ENCODE peak calls at places on chromosomes 5 and 9, in nine cellular contexts. V is prostate gland, P is stomach, Q is right lobe of liver, J is gastrocnemius medialis, U is A549, Z is IMR-90, H is heart left ventricle, R is uterus. A is an unnamed sample.

GRCh38 chr9:117411547-117411946 is 3.3 kb downstream of the ASTN2 start:
- DNase-seq in J (no peak), Z (peak), V (peak), H (no peak), U (peak), Q (no peak), P (peak), R (no peak), A (peak)

GRCh38 chr5:110398951-110399350 is 327.5 kb downstream of the TMEM232 start:
- DNase-seq in R (no peak), Q (no peak), H (no peak), U (no peak), P (no peak), J (no peak), V (no peak), Z (no peak), A (no peak)

GRCh38 chr5:2015961-2016360 is 133.2 kb upstream of the IRX4 start:
- DNase-seq in R (no peak), Z (no peak), P (no peak), U (no peak), H (no peak), V (no peak), Q (no peak), J (no peak), A (peak)

GRCh38 chr9:114855488-114855887 is 49.6 kb upstream of the TNFSF15 start:
- DNase-seq in J (no peak), Z (peak), H (no peak), V (no peak), Q (no peak), R (no peak), U (no peak), P (no peak), A (no peak)

GRCh38 chr9:83267741-83268140 is 204.8 kb upstream of the RASEF start:
- DNase-seq in J (no peak), V (no peak), R (no peak), P (no peak), Q (no peak), H (no peak), Z (no peak), U (no peak), A (no peak)

GRCh38 chr9:94156549-94157407 is 72.5 kb downstream of the PTPDC1 start:
- DNase-seq in P (peak), R (peak), H (peak), Z (peak), J (peak), Q (no peak), U (peak), V (peak), A (peak)

GRCh38 chr5:64576241-64576640 is 70.4 kb downstream of the RGS7BP start:
- DNase-seq in R (no peak), J (no peak), H (no peak), Z (no peak), Q (no peak), P (no peak), V (no peak), U (no peak), A (no peak)

GRCh38 chr9:137235424-137236237 is 4.9 kb downstream of the SLC34A3 start:
- DNase-seq in J (no peak), Q (no peak), P (no peak), R (no peak), V (no peak), U (no peak), H (no peak), Z (no peak), A (no peak)

GRCh38 chr9:123225995-123226394 is 42.4 kb downstream of the STRBP start:
- DNase-seq in R (no peak), J (no peak), U (no peak), P (no peak), H (no peak), Z (peak), Q (no peak), V (no peak), A (no peak)

GRCh38 chr5:34587355-34588241 is 68.5 kb upstream of the RAI14 start:
- DNase-seq in V (no peak), P (no peak), R (no peak), Q (no peak), U (peak), H (no peak), Z (peak), J (no peak), A (no peak)

GRCh38 chr5:112159435-112159834 is 259.6 kb downstream of the EPB41L4A start:
- DNase-seq in Z (peak), V (no peak), P (no peak), H (peak), J (peak), U (no peak), R (peak), Q (no peak), A (no peak)

GRCh38 chr9:114000671-114001409 is 77.3 kb downstream of the AMBP start:
- DNase-seq in Q (no peak), H (no peak), R (peak), Z (peak), V (no peak), P (peak), J (no peak), U (no peak), A (peak)

GRCh38 chr5:57383093-57383861 is 99.3 kb downstream of the ACTBL2 start:
- DNase-seq in H (peak), U (peak), V (no peak), J (no peak), Q (no peak), Z (peak), R (no peak), P (no peak), A (no peak)

GRCh38 chr5:59152701-59153245 is 569.9 kb downstream of the RAB3C start:
- DNase-seq in Q (no peak), J (no peak), V (no peak), P (no peak), H (no peak), U (no peak), Z (no peak), R (no peak), A (no peak)

GRCh38 chr9:89872913-89873707 is 268.3 kb downstream of the GADD45G start:
- DNase-seq in Q (peak), H (peak), R (peak), V (no peak), J (peak), Z (no peak), U (no peak), P (peak), A (no peak)

GRCh38 chr5:6804766-6805165 is 91.5 kb downstream of the TENT4A start:
- DNase-seq in H (no peak), J (no peak), V (no peak), P (no peak), U (no peak), R (no peak), Q (no peak), Z (peak), A (no peak)

GRCh38 chr5:8756498-8757084 is 789.3 kb downstream of the SEMA5A start:
- DNase-seq in Z (peak), Q (no peak), H (no peak), P (no peak), V (peak), U (no peak), R (no peak), J (no peak), A (no peak)

GRCh38 chr9:88663766-88664419 is 128.9 kb downstream of the NXNL2 start:
- DNase-seq in H (no peak), V (no peak), J (no peak), Q (no peak), Z (peak), R (no peak), P (no peak), U (no peak), A (no peak)

GRCh38 chr5:64690417-64691151 is at the start of gene SHISAL2B:
- DNase-seq in U (peak), R (no peak), Z (no peak), J (no peak), P (no peak), V (no peak), Q (peak), H (no peak), A (no peak)

GRCh38 chr5:24391816-24392215 is 253.0 kb downstream of the CDH10 start:
- DNase-seq in R (no peak), Q (no peak), P (no peak), Z (no peak), J (no peak), U (no peak), H (no peak), V (no peak), A (no peak)

GRCh38 chr5:155773680-155774079 is 553.3 kb upstream of the SGCD start:
- DNase-seq in H (no peak), R (no peak), Z (no peak), P (no peak), V (no peak), Q (no peak), U (no peak), J (no peak), A (no peak)

GRCh38 chr5:149397530-149397929 is 18.4 kb upstream of the IL17B start:
- DNase-seq in Z (peak), V (no peak), P (no peak), R (peak), H (peak), Q (no peak), J (no peak), U (no peak), A (no peak)

GRCh38 chr9:117092582-117092981 is 322.3 kb downstream of the ASTN2 start:
- DNase-seq in H (no peak), V (no peak), P (no peak), Q (no peak), U (peak), R (no peak), Z (peak), J (no peak), A (no peak)

GRCh38 chr5:159928122-159928960 is 12.1 kb downstream of the ADRA1B start:
- DNase-seq in U (peak), J (no peak), Q (no peak), Z (peak), R (no peak), H (peak), P (no peak), V (no peak), A (no peak)

GRCh38 chr5:169904568-169904967 is 75.7 kb downstream of the INSYN2B start:
- DNase-seq in V (no peak), R (no peak), H (no peak), Q (no peak), J (no peak), Z (no peak), P (no peak), U (no peak), A (no peak)

GRCh38 chr5:123035320-123035949 is 1.1 kb downstream of the PPIC start:
- DNase-seq in J (peak), P (peak), V (peak), U (peak), Q (peak), H (peak), R (peak), Z (peak), A (no peak)

GRCh38 chr5:14187157-14187556 is 44.0 kb downstream of the TRIO start:
- DNase-seq in H (no peak), V (no peak), U (no peak), Q (no peak), J (no peak), R (no peak), Z (no peak), P (no peak), A (no peak)

GRCh38 chr5:14186132-14186830 is 43.1 kb downstream of the TRIO start:
- DNase-seq in H (no peak), V (no peak), P (no peak), Q (no peak), U (no peak), Z (peak), J (no peak), R (no peak), A (no peak)

GRCh38 chr5:14184725-14185124 is 41.6 kb downstream of the TRIO start:
- DNase-seq in R (peak), H (no peak), P (no peak), Z (peak), J (no peak), U (no peak), Q (no peak), V (no peak), A (no peak)

GRCh38 chr5:14184082-14184481 is 40.9 kb downstream of the TRIO start:
- DNase-seq in Z (no peak), Q (no peak), P (no peak), H (no peak), R (no peak), V (no peak), U (no peak), J (no peak), A (no peak)

DNA sequence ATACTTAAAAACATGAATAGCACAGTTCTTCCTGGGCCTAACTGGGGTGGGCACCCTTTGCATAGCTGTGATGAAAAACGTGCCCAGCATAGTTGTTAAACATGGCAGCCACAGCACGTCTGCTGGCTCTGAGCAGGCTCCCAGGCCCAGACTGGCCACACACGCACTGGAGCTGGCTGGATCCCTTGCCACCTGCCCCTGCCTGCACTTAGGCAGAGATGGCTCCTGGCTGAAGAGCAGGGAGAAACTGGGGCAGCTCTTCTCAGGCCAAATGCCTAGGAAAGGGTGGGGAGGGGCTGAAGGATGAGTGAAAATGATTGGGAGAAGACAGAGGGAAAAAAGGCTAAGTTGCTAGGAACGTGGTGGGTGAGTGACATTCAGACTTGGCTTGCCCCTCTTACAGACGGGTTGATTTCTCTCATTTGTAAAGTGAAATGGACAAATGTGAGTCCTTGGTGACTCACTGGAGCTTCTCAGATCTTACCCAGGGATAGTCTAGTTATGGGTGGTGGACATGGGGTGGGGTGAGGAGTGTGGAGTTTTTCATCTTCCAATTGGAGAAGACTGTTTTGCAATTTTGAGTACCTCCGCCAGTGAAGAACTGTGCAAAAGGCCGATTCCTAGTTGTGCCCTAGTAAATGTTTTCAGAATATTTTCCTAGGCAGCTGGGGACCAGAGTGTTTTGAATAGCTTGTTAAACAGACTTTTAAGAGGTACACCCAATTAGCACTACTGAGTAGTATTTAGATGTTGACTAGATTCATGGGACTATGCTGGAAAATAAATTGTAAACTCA is 42.4 kb downstream of the TRIO start:
- DNase-seq in U (peak), R (no peak), H (no peak), Q (no peak), P (no peak), V (no peak), Z (peak), J (peak), A (no peak)
- TF ChIP-seq POLR2A in U (no peak), R (no peak), H (no peak), Q (no peak), P (no peak), V (no peak), Z (peak), J (no peak), A (no peak)

GRCh38 chr9:4339357-4339756 is 39.5 kb upstream of the GLIS3 start:
- DNase-seq in R (peak), J (peak), Z (peak), Q (peak), P (peak), V (peak), U (peak), H (peak), A (peak)
- TF ChIP-seq CTCF in R (peak), J (peak), Z (peak), Q (peak), P (peak), V (peak), U (peak), H (peak), A (peak)

DNA sequence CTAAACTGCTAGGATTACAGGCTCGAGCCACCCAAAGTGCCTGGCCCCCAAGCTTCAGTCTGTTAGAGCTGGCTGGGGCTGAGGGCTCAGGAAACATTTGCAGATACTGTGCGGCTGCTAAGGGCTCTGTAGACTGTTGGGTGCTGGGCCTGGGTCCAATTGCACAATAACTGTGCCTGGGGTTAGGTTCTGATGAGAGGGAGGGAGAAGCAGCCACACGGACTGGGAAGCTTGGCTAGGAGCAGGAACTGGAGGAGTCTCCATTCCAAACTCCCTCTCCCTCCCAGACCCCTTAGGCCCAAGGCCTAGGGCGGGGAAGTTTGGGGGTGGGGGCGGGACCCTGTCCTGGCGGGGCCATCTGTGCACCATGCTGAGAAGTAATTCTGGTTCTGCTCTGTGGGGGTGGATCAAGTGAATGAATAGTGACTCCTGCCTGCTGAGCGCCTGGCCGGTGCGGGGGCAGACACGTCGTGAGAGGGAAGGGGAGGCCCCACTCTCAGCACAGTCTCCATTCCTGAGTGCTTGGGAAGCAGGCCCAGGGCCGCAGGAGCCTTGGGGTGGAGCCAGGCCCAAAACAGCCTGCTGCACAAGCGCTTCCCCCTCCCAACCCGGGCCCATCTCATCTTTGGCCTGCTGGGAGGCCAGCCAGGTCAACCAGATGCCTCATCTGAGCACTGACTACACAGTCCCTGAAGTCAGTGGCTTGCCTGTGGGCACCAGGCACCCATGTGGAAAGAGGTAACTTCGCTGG is 1.5 kb downstream of the ASS1 start:
- DNase-seq in V (peak), J (peak), H (peak), P (peak), Q (peak), R (peak), U (no peak), Z (peak), A (peak)
- H3K4me3 ChIP-seq in V (no peak), J (peak), H (peak), P (peak), Q (peak), R (peak), U (no peak), Z (no peak), A (no peak)

DNA sequence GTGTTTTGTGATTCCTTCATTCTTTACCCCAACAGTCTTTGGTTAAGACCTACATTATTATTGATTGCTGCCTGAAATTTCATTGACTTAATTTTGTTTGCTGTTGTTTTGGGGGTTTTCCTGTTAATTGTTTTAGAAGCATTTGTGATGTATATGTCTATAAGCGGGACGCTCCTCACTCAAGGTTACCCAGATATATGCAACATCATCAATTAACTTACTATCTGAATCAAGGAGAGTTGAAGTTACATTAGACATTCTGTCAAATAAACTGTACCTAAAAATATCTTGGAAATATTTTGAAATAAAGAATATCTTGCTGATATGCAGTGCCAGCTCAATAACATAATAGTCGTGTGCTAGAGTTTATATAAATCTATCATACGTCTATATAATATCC is 125.9 kb upstream of the CDH18 start:
- DNase-seq in U (no peak), H (no peak), Q (no peak), J (no peak), R (no peak), P (no peak), Z (no peak), V (no peak), A (no peak)
- TF ChIP-seq POLR2A in U (no peak), H (no peak), Q (no peak), J (no peak), R (no peak), P (no peak), Z (no peak), V (no peak), A (no peak)

GRCh38 chr9:34637356-34638137 is at the start of gene SIGMAR1:
- DNase-seq in R (peak), Q (peak), V (peak), P (peak), J (peak), U (peak), H (peak), Z (peak), A (peak)
- TF ChIP-seq CTCF in R (peak), Q (no peak), V (no peak), P (no peak), J (no peak), U (no peak), H (no peak), Z (no peak), A (no peak)

GRCh38 chr5:75612211-75612579 is 942 bp downstream of the ANKDD1B start:
- DNase-seq in H (no peak), U (no peak), J (no peak), V (no peak), P (no peak), R (no peak), Q (no peak), Z (no peak), A (no peak)
- H3K4me3 ChIP-seq in H (no peak), U (peak), J (peak), V (peak), P (peak), R (peak), Q (no peak), Z (peak), A (no peak)

DNA sequence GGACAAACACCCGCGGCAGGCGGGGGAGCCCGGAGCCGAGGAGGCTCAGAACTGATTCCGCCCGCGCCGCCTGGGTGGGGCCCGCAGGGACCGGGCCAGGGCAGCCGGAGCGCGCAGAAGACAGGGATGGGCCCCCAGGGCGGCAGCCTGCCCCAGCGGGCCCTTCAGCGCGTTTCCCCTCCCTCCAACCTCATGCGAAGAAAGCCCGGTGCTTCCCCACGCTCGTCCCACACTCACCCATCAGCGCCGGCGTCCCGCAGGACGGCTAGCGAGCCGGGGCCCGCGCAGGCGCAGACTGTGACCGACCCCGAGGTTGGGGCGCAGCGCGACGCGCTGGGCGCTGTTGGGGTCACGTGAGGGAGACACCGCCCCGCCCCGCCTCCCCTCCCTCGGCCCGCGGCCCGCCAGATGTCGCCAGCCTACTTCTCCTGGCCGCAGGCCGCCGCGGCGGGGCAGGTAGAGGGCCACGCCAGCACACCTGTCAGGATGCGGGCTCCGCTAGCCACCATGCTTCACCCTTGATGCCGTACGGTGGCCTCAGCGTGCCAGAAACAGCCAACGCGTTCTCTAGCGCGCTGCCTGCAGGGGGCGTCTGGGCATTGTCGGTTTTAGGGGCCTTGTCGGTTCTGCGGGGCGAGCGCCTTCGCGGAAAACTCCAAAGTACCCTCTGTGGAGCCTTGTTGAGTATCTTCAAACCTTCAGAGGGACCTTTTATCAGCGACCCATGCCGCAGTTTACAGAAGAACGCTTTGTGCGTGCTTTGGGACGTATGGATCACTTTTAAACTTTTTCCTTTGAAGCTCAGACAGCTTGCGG is at the start of gene SLC25A51:
- DNase-seq in U (peak), R (peak), Q (peak), P (peak), Z (peak), H (peak), J (peak), V (peak), A (peak)
- TF ChIP-seq POLR2A in U (peak), R (peak), Q (peak), P (no peak), Z (no peak), H (peak), J (peak), V (peak), A (no peak)

GRCh38 chr5:603081-603998 is 8.8 kb upstream of the CEP72 start:
- DNase-seq in Z (no peak), H (peak), P (peak), J (no peak), Q (peak), V (no peak), U (no peak), R (peak), A (peak)
- TF ChIP-seq CTCF in Z (no peak), H (no peak), P (no peak), J (no peak), Q (no peak), V (no peak), U (no peak), R (no peak), A (no peak)

A was measured in lower leg skin.